ENCODE peak calls at places on chromosomes 4 and X, in nine cellular contexts. O is breast epithelium, E is suprapubic skin, J is tibial nerve, K is PC-9, P is coronary artery, V is ovary, T is cardiac muscle cell, A is gastrocnemius medialis. I is an unnamed sample.

GRCh38 chr4:4321951-4322688 is 32.1 kb downstream of the ZBTB49 start:
- DNase-seq in P (no peak), O (no peak), E (peak), K (no peak), J (no peak), V (no peak), A (no peak), T (no peak), I (no peak)

GRCh38 chr4:38275331-38275821 is 315.2 kb downstream of the PTTG2 start:
- DNase-seq in O (no peak), K (peak), P (no peak), A (no peak), J (no peak), V (no peak), T (no peak), E (no peak), I (no peak)

GRCh38 chr4:39706334-39706733 is 8.4 kb downstream of the UBE2K start:
- DNase-seq in A (peak), J (no peak), E (no peak), K (peak), O (peak), V (peak), T (no peak), P (no peak), I (no peak)

GRCh38 chr4:4913147-4913561 is 53.7 kb downstream of the MSX1 start:
- DNase-seq in T (no peak), E (no peak), K (no peak), J (peak), O (no peak), P (peak), A (peak), V (no peak), I (no peak)

GRCh38 chr4:102169345-102169744 is 175.9 kb downstream of the SLC39A8 start:
- DNase-seq in V (no peak), E (no peak), A (no peak), P (no peak), T (peak), J (no peak), O (no peak), K (no peak), I (no peak)

GRCh38 chrX:154321624-154322023 is 26.0 kb downstream of the TKTL1 start:
- DNase-seq in E (no peak), K (no peak), J (no peak), P (no peak), V (peak), A (no peak), T (no peak), O (no peak), I (no peak)

GRCh38 chr4:75490155-75490554 is 24.0 kb downstream of the RCHY1 start:
- DNase-seq in K (no peak), T (no peak), A (no peak), E (no peak), J (no peak), P (no peak), O (no peak), V (no peak), I (no peak)

GRCh38 chr4:158578476-158578875 is 56.8 kb downstream of the RXFP1 start:
- DNase-seq in J (no peak), O (no peak), A (no peak), P (no peak), V (no peak), K (no peak), E (no peak), T (peak), I (no peak)

GRCh38 chrX:154352012-154352401 is 22.4 kb downstream of the FLNA start:
- DNase-seq in T (peak), V (no peak), E (no peak), A (no peak), K (peak), P (no peak), J (no peak), O (no peak), I (no peak)

GRCh38 chr4:42331914-42332368 is 65.3 kb upstream of the SHISA3 start:
- DNase-seq in T (no peak), K (no peak), A (peak), J (peak), V (no peak), O (no peak), E (no peak), P (no peak), I (no peak)

GRCh38 chrX:110402091-110402854 is 43.6 kb downstream of the RTL9 start:
- DNase-seq in A (peak), K (peak), O (peak), P (no peak), V (peak), E (peak), T (no peak), J (no peak), I (no peak)

GRCh38 chr4:135418353-135418752 is 1216.8 kb upstream of the PABPC4L start:
- DNase-seq in P (no peak), J (no peak), E (no peak), A (no peak), V (no peak), O (no peak), T (no peak), K (no peak), I (no peak)

GRCh38 chr4:37780444-37781133 is 45.9 kb upstream of the PGM2 start:
- DNase-seq in T (no peak), O (no peak), K (no peak), P (no peak), J (no peak), E (no peak), V (no peak), A (no peak), I (no peak)

GRCh38 chr4:110172972-110173371 is 25.4 kb downstream of the ELOVL6 start:
- DNase-seq in J (no peak), T (no peak), V (no peak), O (no peak), E (no peak), P (no peak), K (no peak), A (no peak), I (no peak)

GRCh38 chrX:103157511-103158316 is 57.2 kb upstream of the BEX4 start:
- DNase-seq in V (no peak), T (peak), E (no peak), K (peak), O (no peak), P (no peak), J (no peak), A (no peak), I (peak)

GRCh38 chr4:165656399-165656798 is 216.6 kb upstream of the TLL1 start:
- DNase-seq in T (no peak), O (no peak), J (no peak), A (no peak), E (no peak), V (no peak), P (no peak), K (no peak), I (no peak)

GRCh38 chr4:101753702-101754101 is 36.8 kb upstream of the BANK1 start:
- DNase-seq in T (no peak), E (no peak), O (no peak), A (no peak), V (no peak), J (no peak), P (no peak), K (no peak), I (no peak)

GRCh38 chrX:18884916-18885315 is 99.0 kb downstream of the PHKA2 start:
- DNase-seq in J (no peak), V (no peak), O (no peak), K (no peak), P (no peak), T (peak), A (no peak), E (no peak), I (no peak)

GRCh38 chrX:18617351-18617750 is 54.6 kb downstream of the RS1 start:
- DNase-seq in J (no peak), E (no peak), P (no peak), A (no peak), V (no peak), T (peak), K (peak), O (no peak), I (no peak)

GRCh38 chr4:166257276-166257675 is 384.2 kb downstream of the TLL1 start:
- DNase-seq in J (no peak), E (no peak), T (no peak), P (no peak), V (no peak), K (no peak), O (no peak), A (no peak), I (no peak)

GRCh38 chrX:103398321-103398937 is 22.1 kb downstream of the BEX3 start:
- DNase-seq in O (no peak), A (no peak), K (no peak), V (no peak), J (no peak), T (no peak), P (no peak), E (no peak), I (no peak)

GRCh38 chr4:65893957-65894755 is 223.9 kb upstream of the EPHA5 start:
- DNase-seq in J (no peak), O (no peak), T (peak), V (no peak), A (no peak), K (no peak), P (no peak), E (no peak), I (no peak)

GRCh38 chr4:169315530-169316306 is 45.0 kb upstream of the SH3RF1 start:
- DNase-seq in V (no peak), P (no peak), O (no peak), A (no peak), E (no peak), J (no peak), T (peak), K (no peak), I (no peak)

GRCh38 chrX:155216940-155217450 is 735 bp downstream of the VBP1 start:
- DNase-seq in E (no peak), A (no peak), J (no peak), V (no peak), O (no peak), T (peak), K (no peak), P (no peak), I (peak)

GRCh38 chrX:40105016-40105790 is 7.4 kb upstream of the BCOR start:
- DNase-seq in T (peak), K (peak), A (no peak), E (no peak), O (no peak), P (no peak), V (peak), J (no peak), I (no peak)

GRCh38 chrX:40103565-40104323 is 6.0 kb upstream of the BCOR start:
- DNase-seq in J (no peak), P (no peak), K (no peak), T (no peak), O (no peak), E (no peak), V (no peak), A (no peak), I (no peak)

GRCh38 chrX:40105791-40106676 is 8.3 kb upstream of the BCOR start:
- DNase-seq in A (no peak), P (no peak), T (peak), E (no peak), J (peak), O (peak), V (peak), K (peak), I (peak)

GRCh38 chrX:40102393-40103381 is 4.9 kb upstream of the BCOR start:
- DNase-seq in T (peak), E (no peak), O (no peak), P (no peak), J (no peak), A (no peak), V (no peak), K (no peak), I (no peak)

GRCh38 chrX:40104649-40105015 is 6.9 kb upstream of the BCOR start:
- DNase-seq in O (no peak), E (no peak), P (peak), V (peak), K (no peak), J (no peak), A (no peak), T (peak), I (peak)
- H3K27ac ChIP-seq in O (peak), E (peak), P (peak), V (peak), K (no peak), J (peak), A (peak), T (peak), I (no peak)

GRCh38 chr4:88696620-88697019 is 1.0 kb downstream of the NAP1L5 start:
- DNase-seq in P (no peak), A (no peak), J (no peak), E (no peak), T (no peak), O (no peak), V (no peak), K (no peak), I (no peak)
- H3K27ac ChIP-seq in P (peak), A (peak), J (peak), E (no peak), T (no peak), O (no peak), V (no peak), K (no peak), I (no peak)

DNA sequence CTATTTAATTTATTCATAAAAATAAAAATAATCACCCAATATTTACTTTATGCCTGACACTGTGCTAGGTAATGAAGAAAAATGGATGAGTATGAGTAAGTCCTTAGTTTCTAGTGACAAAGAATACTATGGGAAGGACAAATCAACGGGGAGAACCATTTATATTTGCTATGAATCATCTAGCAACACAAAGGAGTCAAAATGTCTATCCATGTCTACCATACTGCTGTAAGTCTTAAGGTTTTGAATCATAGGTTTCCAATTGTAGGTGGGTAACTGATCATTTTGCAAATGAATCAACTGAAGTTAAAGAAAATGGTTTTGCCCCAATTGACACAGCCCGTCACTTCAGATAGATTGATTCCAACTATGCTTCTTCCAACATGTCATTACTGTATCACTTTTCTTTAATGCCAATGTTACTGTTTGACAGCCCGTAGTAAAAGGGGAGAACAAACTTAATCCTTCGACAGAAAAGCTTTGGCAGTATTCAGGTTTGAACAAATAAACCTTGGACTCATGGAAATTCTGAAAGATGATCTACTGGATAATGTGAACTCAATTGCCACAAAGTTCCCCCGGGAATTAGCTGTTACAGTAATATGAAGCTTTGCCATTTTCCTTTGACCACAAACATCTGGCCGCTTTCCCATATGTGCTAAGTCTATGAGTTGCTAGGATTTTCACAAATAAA is 3.2 kb downstream of the TDO2 start:
- DNase-seq in J (no peak), O (no peak), V (no peak), K (peak), T (no peak), P (no peak), E (no peak), A (peak), I (no peak)
- H3K27ac ChIP-seq in J (no peak), O (no peak), V (no peak), K (no peak), T (no peak), P (no peak), E (no peak), A (no peak), I (no peak)

GRCh38 chr4:113969935-113970334 is 9.5 kb downstream of the ARSJ start:
- DNase-seq in T (no peak), K (no peak), J (no peak), O (no peak), P (no peak), E (no peak), A (no peak), V (no peak), I (no peak)
- H3K27ac ChIP-seq in T (no peak), K (no peak), J (no peak), O (no peak), P (peak), E (no peak), A (no peak), V (no peak), I (no peak)

DNA sequence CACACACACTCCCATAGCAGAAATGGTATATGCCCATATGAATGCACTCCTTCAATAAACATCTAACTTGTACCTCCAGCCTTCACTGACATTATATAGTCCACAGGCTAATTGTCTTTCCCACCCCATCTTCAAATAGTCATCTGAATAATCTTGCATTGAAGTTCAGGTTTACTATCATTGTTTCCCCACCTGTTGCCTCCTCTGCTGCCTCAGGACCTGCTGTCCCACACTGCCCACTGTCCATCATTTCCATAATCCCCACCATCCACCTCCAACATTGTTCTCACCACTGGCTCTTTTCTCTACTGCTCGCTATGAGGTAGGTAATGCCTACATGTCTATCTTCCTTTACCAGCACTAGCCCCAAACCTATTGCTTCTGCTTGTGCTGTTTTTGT is 66.1 kb downstream of the TBC1D9 start:
- DNase-seq in P (no peak), O (no peak), J (no peak), K (no peak), V (no peak), A (no peak), T (no peak), E (no peak), I (no peak)
- H3K27ac ChIP-seq in P (no peak), O (peak), J (no peak), K (no peak), V (no peak), A (no peak), T (no peak), E (no peak), I (no peak)

GRCh38 chr4:72974694-72975487 is 94.6 kb downstream of the COX18 start:
- DNase-seq in P (no peak), T (no peak), A (no peak), V (no peak), E (no peak), J (no peak), K (no peak), O (no peak), I (no peak)
- H3K27ac ChIP-seq in P (no peak), T (no peak), A (no peak), V (no peak), E (no peak), J (no peak), K (no peak), O (no peak), I (no peak)

GRCh38 chr4:1153567-1154090 is 18.8 kb downstream of the SPON2 start:
- DNase-seq in V (no peak), T (no peak), E (no peak), A (no peak), P (no peak), O (no peak), J (no peak), K (no peak), I (no peak)
- H3K27ac ChIP-seq in V (no peak), T (no peak), E (no peak), A (no peak), P (no peak), O (no peak), J (no peak), K (no peak), I (no peak)

GRCh38 chr4:94507281-94507680 is 55.5 kb downstream of the PDLIM5 start:
- DNase-seq in E (no peak), A (no peak), J (no peak), O (no peak), P (no peak), T (no peak), K (no peak), V (no peak), I (no peak)
- H3K27ac ChIP-seq in E (peak), A (peak), J (peak), O (no peak), P (peak), T (peak), K (peak), V (no peak), I (no peak)

I was measured in caudate nucleus.